ENCODE peak calls at places on chromosomes 3 and 15, in five cellular contexts. J is spleen, F is uterus, V is left lung, K is heart right ventricle. O is an unnamed sample. For H3K27me3, the result is how much of the 10 kb centered on the place peaks cover.

GRCh38 chr15:77723756-77724155 is 91.0 kb upstream of the LINGO1 start:
- DNase-seq in V (no peak), J (no peak), K (peak), F (no peak), O (no peak)

GRCh38 chr3:158105124-158105709 is 1.0 kb downstream of the SHOX2 start:
- DNase-seq in F (peak), K (peak), V (no peak), J (peak), O (no peak)

GRCh38 chr15:29410342-29410741 is 140.7 kb upstream of the NSMCE3 start:
- DNase-seq in V (no peak), F (no peak), J (no peak), K (no peak), O (no peak)

GRCh38 chr3:121975702-121976302 is 46.2 kb downstream of the ILDR1 start:
- DNase-seq in F (no peak), K (no peak), J (no peak), V (no peak), O (no peak)

GRCh38 chr15:34271493-34271892 is 46.7 kb downstream of the EMC4 start:
- DNase-seq in F (peak), V (no peak), J (no peak), K (no peak), O (no peak)

GRCh38 chr3:42080452-42080872 is 10.7 kb upstream of the TRAK1 start:
- DNase-seq in K (no peak), F (no peak), J (peak), V (no peak), O (no peak)

GRCh38 chr3:65627102-65627501 is 411.6 kb downstream of the MAGI1 start:
- DNase-seq in F (no peak), K (no peak), V (no peak), J (no peak), O (no peak)

GRCh38 chr15:100572362-100572983 is 29.5 kb downstream of the LINS1 start:
- DNase-seq in F (no peak), V (no peak), K (no peak), J (no peak), O (no peak)

GRCh38 chr15:49134683-49135341 is 20.6 kb downstream of the COPS2 start:
- DNase-seq in F (no peak), K (no peak), V (no peak), J (no peak), O (no peak)

GRCh38 chr15:101692799-101693198 is 31.5 kb downstream of the TARS3 start:
- DNase-seq in K (no peak), V (no peak), J (no peak), F (no peak), O (no peak)

GRCh38 chr3:106176734-106177133 is 307.9 kb upstream of the CBLB start:
- DNase-seq in K (no peak), V (no peak), F (no peak), J (no peak), O (no peak)

DNA sequence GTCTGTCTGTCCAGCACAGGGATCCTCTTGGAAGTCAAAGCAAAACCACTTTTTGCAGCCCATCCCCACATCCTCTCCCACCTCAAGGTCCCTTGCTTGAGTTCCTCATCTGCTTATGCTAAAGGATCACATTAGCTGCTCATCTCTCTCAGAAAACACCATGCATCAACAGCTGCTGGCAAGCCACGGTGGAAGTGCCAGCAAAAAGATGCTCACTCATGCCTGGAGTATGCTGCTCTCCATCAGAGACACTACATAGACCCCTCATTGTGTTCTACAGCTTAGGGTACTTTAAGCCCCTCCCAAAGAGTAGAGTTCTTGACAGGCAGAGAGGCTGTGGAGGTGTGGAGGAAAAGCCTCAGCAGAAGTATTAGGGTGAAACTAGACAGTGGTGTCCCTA is 94.6 kb upstream of the COL8A1 start:
- DNase-seq in F (no peak), K (no peak), V (no peak), J (no peak), O (no peak)
- H3K27ac ChIP-seq in F (no peak), K (peak), V (no peak), J (no peak), O (no peak)

DNA sequence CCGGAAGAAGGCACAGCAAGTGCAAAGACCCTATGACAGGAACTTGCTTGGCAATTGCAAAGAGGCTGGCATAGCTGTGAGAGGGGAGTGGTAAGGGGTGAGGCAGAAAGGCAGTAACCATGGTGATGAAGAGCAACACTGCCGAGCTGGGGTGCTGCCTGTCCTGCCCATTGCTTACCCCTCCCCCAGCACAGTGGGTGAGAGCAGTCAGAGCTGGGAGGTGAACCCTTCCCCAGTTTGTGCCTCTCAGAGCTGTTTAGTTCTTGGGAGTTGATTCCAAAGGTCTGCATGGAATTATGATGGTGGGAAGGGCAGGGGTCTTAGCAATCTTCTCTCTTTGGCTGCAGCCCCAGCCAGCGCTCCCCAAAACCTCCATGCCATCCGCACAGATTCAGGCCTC is 8.9 kb downstream of the TYRO3 start:
- DNase-seq in V (no peak), J (no peak), K (no peak), F (no peak), O (no peak)
- H3K4me3 ChIP-seq in V (no peak), J (no peak), K (no peak), F (no peak), O (no peak)

GRCh38 chr15:68450192-68450591 is 18.2 kb upstream of the ITGA11 start:
- DNase-seq in K (no peak), F (no peak), V (no peak), J (no peak), O (no peak)
- H3K27me3 ChIP-seq in K (under half), F (under half), V (under half), J (under half), O (under half)

GRCh38 chr15:65212097-65212496 is 824 bp upstream of the CILP start:
- DNase-seq in K (no peak), F (no peak), V (no peak), J (peak), O (no peak)
- H3K27ac ChIP-seq in K (peak), F (peak), V (no peak), J (no peak), O (no peak)

DNA sequence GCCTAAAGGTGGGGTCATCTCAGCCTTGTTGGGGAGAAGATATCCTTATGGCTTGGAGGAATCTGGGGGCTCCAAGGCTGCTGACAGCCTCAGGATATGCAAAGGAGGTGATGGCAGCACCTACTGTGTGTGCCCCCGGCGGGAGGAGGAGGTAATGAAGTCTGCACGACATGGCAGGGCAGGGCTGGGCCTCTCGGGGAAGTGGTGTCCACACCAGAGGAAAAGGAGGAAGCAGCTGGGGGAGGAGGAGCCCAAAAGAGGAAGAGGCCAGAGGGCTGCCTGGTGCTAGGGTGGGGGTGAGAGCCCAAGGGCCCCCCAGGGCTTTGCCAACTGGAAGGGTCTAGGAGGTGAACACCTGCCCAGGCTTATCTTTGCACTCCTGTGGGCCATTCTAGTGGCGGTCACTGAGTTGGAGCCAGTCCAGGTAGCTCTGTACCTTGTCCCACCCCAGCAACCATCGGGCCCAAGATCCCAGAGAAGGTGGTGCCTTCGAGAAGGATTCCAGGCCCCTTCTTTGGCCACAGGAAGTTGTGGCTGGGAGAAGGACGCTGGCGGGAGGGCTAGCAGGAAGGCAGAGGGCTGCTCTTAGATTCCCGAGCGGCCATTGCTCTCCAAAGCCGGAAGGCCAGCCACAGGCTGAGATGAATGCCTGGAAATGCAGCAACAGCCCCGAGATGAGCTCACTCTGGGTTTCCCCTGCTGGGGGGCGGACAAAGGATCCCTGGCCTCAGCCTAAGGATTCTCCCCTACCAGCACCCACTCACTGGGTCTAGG is 7.0 kb downstream of the GNAI2 start:
- DNase-seq in K (peak), F (peak), V (peak), J (peak), O (peak)
- H3K4me3 ChIP-seq in K (peak), F (no peak), V (no peak), J (peak), O (no peak)

GRCh38 chr15:31222769-31223345 is 103.8 kb upstream of the KLF13 start:
- DNase-seq in V (peak), J (no peak), F (no peak), K (no peak), O (no peak)
- H3K27me3 ChIP-seq in V (under half), J (under half), F (under half), K (under half), O (under half)

GRCh38 chr3:183033746-183034145 is 53.4 kb upstream of the DCUN1D1 start:
- DNase-seq in J (no peak), F (no peak), V (no peak), K (no peak), O (no peak)
- H3K27ac ChIP-seq in J (no peak), F (no peak), V (no peak), K (no peak), O (no peak)